ENCODE peak calls at places on chromosome 10, in ten cellular contexts. P is body of pancreas, F is HCT116, C is breast epithelium, A is spleen, L is adrenal gland, U is GM12878, V is H54, S is IMR-90, R is A549. G is an unnamed sample.

GRCh38 chr10:93629636-93630291 is 17.4 kb downstream of the PDE6C start:
- DNase-seq in L (no peak), R (no peak), A (no peak), U (no peak), P (no peak), S (no peak), C (no peak), V (no peak), F (no peak), G (no peak)

GRCh38 chr10:110212119-110213006 is 5.0 kb downstream of the MXI1 start:
- DNase-seq in A (peak), F (no peak), U (no peak), C (no peak), R (no peak), S (no peak), L (peak), V (no peak), P (no peak), G (peak)

GRCh38 chr10:12389154-12389734 is 39.9 kb downstream of the CAMK1D start:
- DNase-seq in C (peak), V (no peak), F (no peak), S (no peak), U (no peak), R (no peak), L (peak), A (no peak), P (peak), G (peak)

GRCh38 chr10:129945941-129946760 is 17.9 kb downstream of the EBF3 start:
- DNase-seq in P (no peak), V (no peak), R (no peak), U (no peak), F (no peak), S (peak), L (no peak), A (peak), C (no peak), G (peak)

GRCh38 chr10:11950325-11951018 is 92.1 kb downstream of the UPF2 start:
- DNase-seq in C (no peak), A (no peak), P (no peak), L (no peak), R (no peak), U (no peak), V (no peak), F (no peak), S (no peak), G (no peak)

GRCh38 chr10:45201271-45201670 is 114.1 kb downstream of the OR13A1 start:
- DNase-seq in U (no peak), R (no peak), V (no peak), S (no peak), P (no peak), L (no peak), F (no peak), A (no peak), C (no peak), G (no peak)

GRCh38 chr10:101564490-101564991 is 23.5 kb downstream of the POLL start:
- DNase-seq in P (peak), F (no peak), L (peak), R (no peak), V (no peak), U (no peak), A (no peak), S (no peak), C (peak), G (no peak)

GRCh38 chr10:1611936-1612550 is 125.3 kb downstream of the ADARB2 start:
- DNase-seq in V (no peak), P (no peak), C (no peak), U (no peak), S (no peak), L (no peak), A (peak), F (no peak), R (no peak), G (no peak)

GRCh38 chr10:34710391-34710751 is 104.7 kb downstream of the PARD3 start:
- DNase-seq in C (no peak), L (peak), R (peak), S (peak), U (no peak), V (no peak), A (no peak), F (no peak), P (no peak), G (no peak)

GRCh38 chr10:71757450-71757918 is 15.8 kb downstream of the VSIR start:
- DNase-seq in F (no peak), P (no peak), U (no peak), R (no peak), C (no peak), L (no peak), A (peak), V (no peak), S (no peak), G (no peak)

GRCh38 chr10:79084972-79085597 is 16.3 kb downstream of the ZMIZ1 start:
- DNase-seq in C (no peak), S (no peak), F (no peak), V (no peak), U (no peak), A (peak), L (no peak), P (no peak), R (no peak), G (no peak)

GRCh38 chr10:103626178-103626577 is 132.7 kb downstream of the NEURL1 start:
- DNase-seq in F (no peak), S (no peak), V (no peak), L (no peak), P (no peak), C (no peak), R (no peak), A (no peak), U (no peak), G (no peak)
- TF ChIP-seq POLR2A in F (no peak), S (no peak), V (no peak), L (no peak), P (no peak), C (no peak), R (no peak), A (no peak), U (no peak), G (no peak)

DNA sequence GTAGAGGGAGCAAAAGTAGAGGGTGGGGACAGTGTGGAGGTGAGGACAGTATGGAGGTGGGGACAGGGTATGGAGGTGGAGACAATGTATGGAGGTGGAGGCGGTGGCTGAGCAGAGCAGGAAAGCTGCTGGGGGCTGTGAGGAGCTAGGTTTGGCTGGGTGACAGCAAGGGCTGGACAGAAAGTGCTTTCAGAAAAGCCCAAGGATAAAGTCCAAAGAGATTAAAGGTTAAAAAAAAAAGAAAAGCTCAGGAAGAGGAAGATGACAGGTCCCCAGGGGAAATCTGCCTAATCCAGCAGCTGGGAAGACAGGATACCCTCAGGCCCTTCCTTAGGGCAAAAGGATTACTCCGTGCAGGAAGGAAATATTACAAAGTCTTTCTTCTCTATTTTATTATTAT is 32.1 kb upstream of the PFKFB3 start:
- DNase-seq in L (no peak), P (peak), C (no peak), V (no peak), S (no peak), A (no peak), R (no peak), U (no peak), F (no peak), G (no peak)
- TF ChIP-seq POLR2A in L (no peak), P (no peak), C (no peak), V (no peak), S (no peak), A (no peak), R (no peak), U (no peak), F (no peak), G (no peak)

GRCh38 chr10:27504007-27504890 is at the start of gene RAB18:
- DNase-seq in R (peak), U (peak), C (peak), F (peak), L (peak), A (peak), V (peak), S (peak), P (peak), G (peak)
- TF ChIP-seq POLR2A in R (peak), U (peak), C (peak), F (peak), L (peak), A (peak), V (peak), S (peak), P (peak), G (peak)

GRCh38 chr10:86954681-86955500 is 2.5 kb downstream of the MMRN2 start:
- DNase-seq in A (peak), V (no peak), S (no peak), R (no peak), P (no peak), U (no peak), C (no peak), L (no peak), F (no peak), G (no peak)

GRCh38 chr10:86952106-86952505 is 5.3 kb downstream of the MMRN2 start:
- DNase-seq in V (no peak), C (no peak), U (no peak), A (peak), S (no peak), L (no peak), P (no peak), R (no peak), F (no peak), G (no peak)

GRCh38 chr10:86950349-86950748 is 7.1 kb downstream of the MMRN2 start:
- DNase-seq in C (no peak), U (no peak), R (no peak), P (no peak), S (no peak), V (no peak), F (no peak), A (no peak), L (no peak), G (no peak)

GRCh38 chr10:86953747-86954680 is 3.4 kb downstream of the MMRN2 start:
- DNase-seq in S (peak), U (no peak), V (no peak), F (no peak), L (peak), A (peak), C (no peak), R (no peak), P (no peak), G (no peak)

GRCh38 chr10:86951184-86951761 is 6.1 kb downstream of the MMRN2 start:
- DNase-seq in U (no peak), L (no peak), S (no peak), R (no peak), A (no peak), F (no peak), V (no peak), P (no peak), C (peak), G (no peak)
- TF ChIP-seq POLR2A in U (no peak), L (no peak), S (no peak), R (no peak), A (no peak), F (no peak), V (no peak), P (no peak), C (no peak), G (no peak)

DNA sequence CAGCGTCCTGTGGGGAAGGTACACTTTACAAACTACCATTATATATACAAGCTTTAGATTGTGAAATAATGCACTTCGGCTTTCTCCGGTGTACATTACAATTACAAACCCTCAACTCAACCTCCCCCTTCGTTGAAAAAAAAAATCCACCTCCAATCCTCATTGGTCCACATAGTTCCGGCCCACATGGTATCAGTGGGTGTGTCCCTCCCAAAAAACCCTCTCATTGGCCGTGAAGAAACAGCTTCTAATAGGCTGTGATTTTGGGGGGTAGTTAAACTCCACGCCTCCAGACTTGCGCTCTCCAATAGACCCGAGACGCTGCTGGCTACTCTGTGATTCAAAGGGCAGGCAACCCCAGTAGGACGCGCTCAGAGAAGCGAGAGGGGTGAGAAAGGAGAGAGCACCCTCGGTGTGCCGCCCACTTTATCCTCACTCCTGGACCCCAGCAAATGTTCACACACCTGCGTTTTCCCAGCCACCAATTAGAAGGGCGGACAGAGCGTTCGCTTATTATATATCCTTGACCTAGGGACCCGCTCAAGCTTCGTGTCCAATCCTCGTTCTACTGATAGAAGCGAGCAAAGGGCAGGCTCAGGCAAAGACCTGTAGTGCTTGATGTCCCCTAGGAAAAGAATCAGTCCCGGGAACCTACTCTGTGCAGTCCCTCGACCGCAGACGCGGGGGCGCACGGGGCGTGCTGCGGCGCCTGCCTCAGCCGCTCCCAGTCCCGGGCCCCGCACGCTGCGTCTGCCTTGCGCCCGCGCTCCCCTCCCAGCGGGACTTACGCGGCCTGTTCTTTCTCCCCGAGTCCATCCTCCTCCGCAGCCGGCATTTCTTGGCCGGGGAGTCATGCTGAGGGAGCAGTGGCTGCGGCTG is 991 bp downstream of the PANK1 start:
- DNase-seq in A (peak), L (peak), S (peak), P (peak), R (peak), V (peak), F (peak), C (no peak), U (peak), G (peak)
- TF ChIP-seq POLR2A in A (peak), L (peak), S (peak), P (peak), R (peak), V (peak), F (peak), C (no peak), U (peak), G (peak)

DNA sequence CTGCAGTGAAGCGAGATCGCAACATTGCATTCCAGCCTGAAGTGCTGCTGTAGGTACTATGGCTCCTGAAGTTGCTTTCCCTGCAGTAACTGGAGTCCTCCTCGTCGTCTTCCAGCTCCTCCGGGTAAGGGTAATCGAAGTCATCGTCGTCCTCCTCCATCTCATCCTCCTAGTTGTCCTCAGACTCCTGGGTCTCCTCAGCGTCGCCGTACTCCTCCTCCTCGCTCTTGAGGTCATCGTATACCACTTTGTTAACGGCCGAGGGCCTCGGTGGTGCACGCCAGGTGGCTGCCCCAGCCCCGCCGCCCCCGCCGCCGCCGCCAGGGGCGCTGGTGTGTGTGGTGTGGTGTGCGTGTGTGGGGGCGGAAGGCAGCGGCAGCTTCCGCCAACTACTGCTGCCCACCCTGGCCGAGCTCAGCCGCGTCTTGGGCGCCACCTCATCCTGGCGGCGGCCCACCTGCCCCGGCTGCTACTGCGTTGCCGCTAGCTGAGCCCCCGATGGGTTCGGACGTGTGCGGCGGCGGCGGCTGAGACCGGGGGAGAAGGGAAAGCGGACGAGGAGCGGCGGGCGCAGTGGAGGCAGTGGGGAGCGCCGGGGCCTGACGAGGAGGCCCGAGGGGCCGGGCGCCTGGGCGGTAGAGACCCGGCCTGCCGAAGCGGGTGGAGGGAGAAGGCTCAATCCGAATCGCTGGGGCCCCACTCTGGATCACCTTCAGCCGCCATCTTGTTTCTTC is 11.8 kb upstream of the ACBD5 start:
- DNase-seq in A (peak), S (peak), P (peak), V (no peak), U (peak), L (peak), C (peak), F (no peak), R (peak), G (peak)
- TF ChIP-seq POLR2A in A (peak), S (no peak), P (peak), V (no peak), U (peak), L (peak), C (no peak), F (no peak), R (peak), G (no peak)

GRCh38 chr10:104254493-104255243 is at the start of gene GSTO1:
- DNase-seq in V (peak), C (peak), P (peak), A (peak), L (peak), U (peak), F (peak), S (peak), R (peak), G (peak)

GRCh38 chr10:104257235-104257634 is 2.5 kb downstream of the GSTO1 start:
- DNase-seq in F (no peak), C (no peak), U (no peak), P (no peak), L (no peak), S (no peak), A (no peak), V (no peak), R (no peak), G (no peak)

GRCh38 chr10:104253576-104254410 is 899 bp upstream of the GSTO1 start:
- DNase-seq in R (no peak), P (no peak), V (no peak), S (peak), C (no peak), A (no peak), F (no peak), L (no peak), U (no peak), G (no peak)

GRCh38 chr10:104256335-104257080 is 1.8 kb downstream of the GSTO1 start:
- DNase-seq in U (no peak), V (no peak), C (no peak), S (no peak), R (no peak), F (no peak), L (no peak), P (no peak), A (no peak), G (no peak)

GRCh38 chr10:104255244-104255981 is 721 bp downstream of the GSTO1 start:
- DNase-seq in S (peak), C (no peak), U (no peak), A (no peak), R (peak), V (peak), L (no peak), P (no peak), F (no peak), G (no peak)
- TF ChIP-seq POLR2A in S (peak), C (peak), U (no peak), A (no peak), R (no peak), V (no peak), L (peak), P (peak), F (no peak), G (no peak)

DNA sequence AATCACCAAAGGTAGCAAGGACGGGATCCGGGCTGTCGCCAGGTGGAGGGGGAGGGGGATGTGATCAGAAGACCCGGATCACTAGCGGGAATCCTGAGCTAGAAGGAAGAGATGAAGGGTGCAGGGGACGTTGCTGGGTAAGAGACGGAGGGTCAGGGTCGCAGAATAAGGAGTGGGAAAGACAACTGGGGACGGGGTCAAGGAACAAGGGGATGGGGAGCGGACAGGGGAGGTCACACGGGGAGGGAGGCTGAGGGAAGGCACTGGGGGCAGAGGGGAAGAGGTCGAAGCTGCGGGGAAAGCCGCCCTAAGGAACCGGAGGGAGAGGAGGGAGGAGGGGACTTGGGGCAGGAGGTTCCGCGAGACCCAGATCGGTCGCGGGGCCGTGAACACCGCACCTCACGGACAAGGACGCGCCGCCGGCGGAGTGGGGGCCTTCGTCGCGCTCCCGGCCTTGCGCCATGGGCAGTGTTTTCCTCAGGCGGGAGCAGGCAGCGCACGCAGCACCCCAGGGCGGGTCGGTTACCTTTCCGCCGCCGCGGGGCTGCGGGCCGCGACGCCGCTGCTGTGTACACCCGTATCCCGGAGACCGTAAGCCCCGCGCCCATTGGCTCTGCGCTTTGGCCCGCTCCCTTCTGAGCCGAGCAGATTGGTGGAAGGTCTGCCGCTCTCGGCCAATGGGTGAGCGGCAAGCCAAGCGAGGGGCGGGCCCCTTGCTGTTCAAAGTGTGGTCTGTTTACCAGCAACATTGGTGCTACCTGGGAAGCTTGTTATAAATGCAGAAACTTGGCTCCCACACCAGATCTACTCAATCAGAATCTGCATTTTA is at the start of gene CFAP43:
- DNase-seq in A (peak), L (peak), C (peak), V (peak), U (peak), F (peak), S (peak), R (peak), P (peak), G (peak)
- TF ChIP-seq POLR2A in A (no peak), L (no peak), C (peak), V (peak), U (peak), F (no peak), S (no peak), R (peak), P (peak), G (no peak)